ENCODE peak calls at places on chromosomes 7 and 10, in four cellular contexts. Q is SJSA1, E is astrocyte, M is pancreas. Z is an unnamed sample. For H3K4me1, the result is how much of the 10 kb centered on the place peaks cover.

GRCh38 chr10:60414877-60415585 is 25.4 kb upstream of the ANK3 start:
- DNase-seq in Q (peak), E (peak), M (no peak), Z (peak)

GRCh38 chr10:63197304-63198092 is 64.4 kb downstream of the NRBF2 start:
- DNase-seq in Q (no peak), E (peak), M (no peak), Z (no peak)

GRCh38 chr7:44279731-44280505 is 45.5 kb downstream of the CAMK2B start:
- DNase-seq in Q (no peak), E (no peak), M (no peak), Z (no peak)

GRCh38 chr7:70849580-70850235 is 282.2 kb upstream of the GALNT17 start:
- DNase-seq in Q (no peak), E (no peak), M (no peak), Z (no peak)

GRCh38 chr7:23183279-23184012 is 1.6 kb downstream of the NUP42 start:
- DNase-seq in Q (no peak), E (no peak), M (no peak), Z (no peak)

GRCh38 chr10:21078410-21079329 is 181.6 kb upstream of the NEBL start:
- DNase-seq in Q (peak), E (peak), M (peak), Z (peak)

GRCh38 chr10:106931159-106931852 is 233.2 kb downstream of the SORCS1 start:
- DNase-seq in Q (no peak), E (no peak), M (no peak), Z (no peak)

GRCh38 chr7:676246-676971 is 50.1 kb upstream of the DNAAF5 start:
- DNase-seq in Q (no peak), E (no peak), M (no peak), Z (no peak)

GRCh38 chr7:73329861-73330581 is 2.1 kb downstream of the FKBP6 start:
- DNase-seq in Q (peak), E (no peak), M (no peak), Z (no peak)

GRCh38 chr7:111508387-111508786 is 53.9 kb downstream of the IMMP2L start:
- DNase-seq in Q (no peak), E (no peak), M (no peak), Z (no peak)

GRCh38 chr10:115092555-115093285 is 445 bp upstream of the ATRNL1 start:
- DNase-seq in Q (peak), E (peak), M (peak), Z (no peak)

GRCh38 chr10:101564490-101564991 is 23.5 kb downstream of the POLL start:
- DNase-seq in Q (no peak), E (no peak), M (peak), Z (no peak)

GRCh38 chr10:88582806-88583583 is at the start of gene RNLS:
- DNase-seq in Q (no peak), E (peak), M (peak), Z (peak)

GRCh38 chr10:48289652-48290238 is 15.2 kb upstream of the FRMPD2 start:
- DNase-seq in Q (peak), E (no peak), M (peak), Z (peak)

GRCh38 chr7:114857605-114858004 is 64.3 kb upstream of the MDFIC start:
- DNase-seq in Q (no peak), E (no peak), M (no peak), Z (peak)

GRCh38 chr7:45036317-45036716 is 36.3 kb downstream of the CCM2 start:
- DNase-seq in Q (no peak), E (no peak), M (no peak), Z (no peak)

GRCh38 chr7:146606628-146607027 is 490.0 kb downstream of the CNTNAP2 start:
- DNase-seq in Q (no peak), E (no peak), M (no peak), Z (no peak)

GRCh38 chr7:38006559-38006958 is 86.1 kb downstream of the EPDR1 start:
- DNase-seq in Q (no peak), E (no peak), M (no peak), Z (no peak)

GRCh38 chr10:32981760-32982159 is 23.7 kb upstream of the ITGB1 start:
- DNase-seq in Q (no peak), E (peak), M (peak), Z (no peak)

GRCh38 chr10:70765794-70766594 is 19.2 kb downstream of the TBATA start:
- DNase-seq in Q (no peak), E (no peak), M (no peak), Z (no peak)

GRCh38 chr10:68043030-68043429 is 32.1 kb downstream of the HERC4 start:
- DNase-seq in Q (no peak), E (peak), M (no peak), Z (peak)

GRCh38 chr7:1432411-1433082 is 26.7 kb downstream of the MICALL2 start:
- DNase-seq in Q (peak), E (no peak), M (peak), Z (no peak)

GRCh38 chr7:2684501-2684900 is 3.5 kb upstream of the AMZ1 start:
- DNase-seq in Q (no peak), E (no peak), M (no peak), Z (no peak)

GRCh38 chr10:51501396-51501795 is 198.0 kb downstream of the CSTF2T start:
- DNase-seq in Q (no peak), E (no peak), M (no peak), Z (no peak)

GRCh38 chr7:12032146-12032545 is 178.9 kb upstream of the TMEM106B start:
- DNase-seq in Q (no peak), E (no peak), M (no peak), Z (no peak)

GRCh38 chr7:1170741-1171501 is 10.9 kb upstream of the ZFAND2A start:
- DNase-seq in Q (no peak), E (no peak), M (no peak), Z (no peak)

GRCh38 chr10:103722632-103723031 is 132.7 kb downstream of the SH3PXD2A start:
- DNase-seq in Q (no peak), E (no peak), M (no peak), Z (no peak)

GRCh38 chr10:103718247-103718620 is 137.1 kb downstream of the SH3PXD2A start:
- DNase-seq in Q (no peak), E (no peak), M (no peak), Z (no peak)

GRCh38 chr10:103719036-103719435 is 136.3 kb downstream of the SH3PXD2A start:
- DNase-seq in Q (no peak), E (no peak), M (no peak), Z (no peak)

GRCh38 chr10:103720964-103721335 is 134.4 kb downstream of the SH3PXD2A start:
- DNase-seq in Q (no peak), E (no peak), M (no peak), Z (no peak)

DNA sequence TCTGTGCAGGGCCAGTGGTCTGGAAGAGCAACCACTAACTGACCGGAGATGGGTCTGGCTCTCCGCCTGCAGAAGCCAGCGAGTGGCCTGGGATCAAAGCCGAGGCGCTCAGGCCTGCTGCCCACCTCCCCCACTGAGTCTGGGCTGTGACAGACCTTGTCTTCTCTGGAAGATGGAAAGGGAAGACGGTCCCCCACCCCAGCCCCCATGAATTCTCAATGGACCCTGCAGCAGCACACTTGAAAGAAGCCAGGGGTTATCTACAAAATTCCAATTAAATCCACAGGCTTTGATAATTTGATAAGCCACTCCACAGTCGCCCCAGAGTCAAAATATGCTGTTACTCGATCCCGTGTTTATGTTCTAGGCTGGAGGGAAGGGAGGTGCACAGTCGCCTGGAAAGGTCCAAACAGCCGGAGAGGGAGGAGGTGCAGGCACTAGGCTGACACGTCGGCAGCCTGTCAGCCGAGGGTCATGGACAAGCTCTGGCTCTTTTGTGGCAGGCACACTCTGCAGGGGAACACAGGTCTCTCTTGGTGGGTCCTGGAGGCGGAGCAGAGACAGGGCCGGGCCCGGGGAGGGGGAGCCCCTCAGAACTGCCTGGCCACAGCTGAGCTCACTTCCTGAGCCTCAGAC is 134.9 kb downstream of the SH3PXD2A start:
- DNase-seq in Q (no peak), E (no peak), M (no peak), Z (no peak)
- H3K4me1 ChIP-seq in Q (under half), E (under half), M (under half), Z (under half)

GRCh38 chr7:29988391-29989256 is 977 bp downstream of the SCRN1 start:
- DNase-seq in Q (peak), E (peak), M (peak), Z (peak)
- H3K27ac ChIP-seq in Q (peak), E (peak), M (peak), Z (peak)

DNA sequence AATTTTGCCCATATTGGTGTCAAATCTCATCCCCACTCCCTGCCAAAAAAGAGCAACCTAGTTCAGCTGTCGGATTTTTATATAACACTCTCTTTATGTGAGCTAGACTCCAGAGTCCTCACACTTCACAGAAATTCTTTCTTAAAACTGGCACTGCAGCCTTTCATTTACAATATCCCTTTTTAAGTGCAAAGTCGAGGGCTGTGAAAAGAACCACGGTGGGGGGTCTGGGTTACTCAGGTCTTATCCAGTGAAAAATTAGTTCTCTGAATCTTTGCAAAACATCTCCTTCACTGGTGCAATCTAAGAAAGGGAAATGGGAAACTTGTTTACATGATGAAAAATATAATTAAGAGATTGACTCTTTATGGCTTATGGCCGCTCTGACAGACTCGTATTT is 30.5 kb upstream of the DGKI start:
- DNase-seq in Q (no peak), E (no peak), M (no peak), Z (no peak)
- H3K4me1 ChIP-seq in Q (half or more), E (half or more), M (under half), Z (under half)

GRCh38 chr10:3248526-3249255 is 76.1 kb upstream of the PITRM1 start:
- DNase-seq in Q (peak), E (peak), M (no peak), Z (peak)
- H3K27ac ChIP-seq in Q (peak), E (peak), M (peak), Z (peak)

GRCh38 chr7:41964849-41965745 is 262.2 kb upstream of the INHBA start:
- DNase-seq in Q (no peak), E (no peak), M (no peak), Z (no peak)
- H3K4me1 ChIP-seq in Q (under half), E (under half), M (under half), Z (under half)